ENCODE peak calls at places on chromosomes 5 and 9, in eight cellular contexts. F is colonic mucosa; W is heart left ventricle; I is left ventricle myocardium inferior; T is HCT116; A is naive thymus-derived CD4-positive, alpha-beta T cell; L is psoas muscle; V is sigmoid colon. Z is an unnamed sample. For H3K4me1, the result is how much of the 10 kb centered on the place peaks cover.

GRCh38 chr5:58983496-58983895 is 400.6 kb downstream of the RAB3C start:
- DNase-seq in F (no peak), W (no peak), I (no peak), T (no peak), A (no peak), L (no peak), V (no peak), Z (no peak)

GRCh38 chr9:138062196-138062595 is 184.6 kb downstream of the CACNA1B start:
- DNase-seq in F (no peak), W (no peak), I (no peak), T (no peak), A (no peak), L (no peak), V (peak), Z (no peak)

GRCh38 chr5:35313296-35313695 is 83.0 kb upstream of the PRLR start:
- DNase-seq in F (no peak), W (no peak), I (no peak), T (no peak), A (no peak), L (no peak), V (no peak), Z (no peak)

GRCh38 chr5:337565-338130 is 16.1 kb downstream of the AHRR start:
- DNase-seq in F (no peak), W (no peak), I (no peak), T (peak), A (no peak), L (no peak), V (no peak), Z (no peak)

GRCh38 chr5:138975098-138975847 is 100.1 kb upstream of the LRRTM2 start:
- DNase-seq in F (no peak), W (peak), I (peak), T (no peak), A (no peak), L (peak), V (peak), Z (no peak)

GRCh38 chr9:37902804-37903580 is 935 bp downstream of the SLC25A51 start:
- DNase-seq in F (no peak), W (no peak), I (no peak), T (no peak), A (no peak), L (no peak), V (no peak), Z (no peak)

GRCh38 chr9:7216004-7216821 is 458.4 kb downstream of the KDM4C start:
- DNase-seq in F (no peak), W (no peak), I (no peak), T (no peak), A (peak), L (no peak), V (no peak), Z (no peak)

GRCh38 chr9:107838766-107839165 is 349.2 kb upstream of the KLF4 start:
- DNase-seq in F (no peak), W (no peak), I (no peak), T (no peak), A (no peak), L (no peak), V (no peak), Z (no peak)

GRCh38 chr5:133777951-133778350 is 165.6 kb upstream of the FSTL4 start:
- DNase-seq in F (no peak), W (no peak), I (no peak), T (no peak), A (no peak), L (no peak), V (no peak), Z (no peak)

GRCh38 chr5:169416583-169417196 is 115.8 kb upstream of the SLIT3 start:
- DNase-seq in F (peak), W (peak), I (peak), T (no peak), A (no peak), L (peak), V (no peak), Z (no peak)

GRCh38 chr9:98765276-98765675 is 31.1 kb downstream of the ANKS6 start:
- DNase-seq in F (no peak), W (no peak), I (no peak), T (no peak), A (peak), L (no peak), V (no peak), Z (no peak)

GRCh38 chr9:134263575-134263974 is 62.7 kb upstream of the RXRA start:
- DNase-seq in F (no peak), W (no peak), I (no peak), T (no peak), A (no peak), L (no peak), V (no peak), Z (no peak)

GRCh38 chr5:152717393-152717792 is 312.3 kb upstream of the NMUR2 start:
- DNase-seq in F (no peak), W (no peak), I (no peak), T (no peak), A (no peak), L (no peak), V (no peak), Z (no peak)

GRCh38 chr9:137369111-137369787 is 53.7 kb downstream of the EXD3 start:
- DNase-seq in F (no peak), W (peak), I (no peak), T (no peak), A (no peak), L (no peak), V (peak), Z (no peak)

GRCh38 chr9:136982232-136983051 is at the start of gene LCNL1:
- DNase-seq in F (no peak), W (peak), I (peak), T (no peak), A (no peak), L (no peak), V (no peak), Z (no peak)

GRCh38 chr9:112917027-112917986 is 26.6 kb upstream of the SLC46A2 start:
- DNase-seq in F (peak), W (no peak), I (no peak), T (peak), A (no peak), L (no peak), V (no peak), Z (no peak)

GRCh38 chr5:127697894-127698600 is 5.1 kb upstream of the CCDC192 start:
- DNase-seq in F (no peak), W (no peak), I (no peak), T (peak), A (no peak), L (no peak), V (no peak), Z (no peak)

GRCh38 chr5:76691470-76692273 is 24.3 kb upstream of the F2R start:
- DNase-seq in F (no peak), W (peak), I (no peak), T (no peak), A (no peak), L (no peak), V (no peak), Z (no peak)

GRCh38 chr9:131701789-131702337 is 38.0 kb downstream of the RAPGEF1 start:
- DNase-seq in F (no peak), W (no peak), I (no peak), T (no peak), A (no peak), L (no peak), V (no peak), Z (no peak)

GRCh38 chr5:134438641-134439621 is 27.2 kb upstream of the CDKN2AIPNL start:
- DNase-seq in F (peak), W (peak), I (peak), T (no peak), A (no peak), L (peak), V (peak), Z (no peak)

GRCh38 chr5:115847290-115847689 is 5.6 kb downstream of the AP3S1 start:
- DNase-seq in F (no peak), W (no peak), I (no peak), T (peak), A (no peak), L (no peak), V (no peak), Z (no peak)

GRCh38 chr9:99181206-99181605 is 40.5 kb downstream of the ALG2 start:
- DNase-seq in F (no peak), W (no peak), I (no peak), T (no peak), A (no peak), L (no peak), V (no peak), Z (no peak)

GRCh38 chr9:108569624-108570023 is 286.2 kb downstream of the ACTL7B start:
- DNase-seq in F (no peak), W (no peak), I (no peak), T (no peak), A (no peak), L (no peak), V (no peak), Z (no peak)

GRCh38 chr9:116633444-116633843 is 53.7 kb upstream of the TRIM32 start:
- DNase-seq in F (no peak), W (no peak), I (no peak), T (no peak), A (no peak), L (no peak), V (no peak), Z (no peak)

GRCh38 chr5:86879086-86879485 is 261.3 kb downstream of the COX7C start:
- DNase-seq in F (no peak), W (no peak), I (no peak), T (no peak), A (no peak), L (no peak), V (no peak), Z (no peak)

GRCh38 chr5:310516-310915 is 11.0 kb upstream of the AHRR start:
- DNase-seq in F (no peak), W (no peak), I (no peak), T (no peak), A (no peak), L (no peak), V (no peak), Z (no peak)

GRCh38 chr5:141597394-141597793 is 21.4 kb downstream of the DIAPH1 start:
- DNase-seq in F (no peak), W (no peak), I (no peak), T (no peak), A (no peak), L (no peak), V (no peak), Z (no peak)
- H3K4me1 ChIP-seq in F (under half), W (under half), I (half or more), T (under half), A (half or more), L (half or more), V (under half), Z (under half)

DNA sequence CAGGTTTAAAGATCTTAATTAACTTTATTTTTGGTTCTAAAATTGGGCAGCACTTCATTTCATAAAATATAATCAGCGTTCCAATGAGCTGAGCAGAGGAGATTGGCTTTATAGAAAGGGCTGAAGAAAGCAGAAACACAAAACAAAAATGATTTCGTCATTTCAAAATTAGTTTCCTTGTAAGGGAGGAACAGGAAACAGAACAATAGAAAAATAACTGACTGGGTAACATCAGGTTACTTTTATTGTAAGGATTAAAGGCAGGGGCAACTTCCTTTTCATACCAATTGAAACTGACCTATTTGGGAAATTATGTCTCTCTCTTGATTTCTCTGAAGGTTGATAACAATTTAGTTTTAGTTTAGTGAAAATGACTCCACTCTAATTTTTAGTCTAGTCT is 157.1 kb downstream of the ATP10B start:
- DNase-seq in F (no peak), W (no peak), I (no peak), T (no peak), A (no peak), L (no peak), V (no peak), Z (no peak)
- H3K4me3 ChIP-seq in F (no peak), W (no peak), I (no peak), T (no peak), A (no peak), L (no peak), V (no peak), Z (no peak)

DNA sequence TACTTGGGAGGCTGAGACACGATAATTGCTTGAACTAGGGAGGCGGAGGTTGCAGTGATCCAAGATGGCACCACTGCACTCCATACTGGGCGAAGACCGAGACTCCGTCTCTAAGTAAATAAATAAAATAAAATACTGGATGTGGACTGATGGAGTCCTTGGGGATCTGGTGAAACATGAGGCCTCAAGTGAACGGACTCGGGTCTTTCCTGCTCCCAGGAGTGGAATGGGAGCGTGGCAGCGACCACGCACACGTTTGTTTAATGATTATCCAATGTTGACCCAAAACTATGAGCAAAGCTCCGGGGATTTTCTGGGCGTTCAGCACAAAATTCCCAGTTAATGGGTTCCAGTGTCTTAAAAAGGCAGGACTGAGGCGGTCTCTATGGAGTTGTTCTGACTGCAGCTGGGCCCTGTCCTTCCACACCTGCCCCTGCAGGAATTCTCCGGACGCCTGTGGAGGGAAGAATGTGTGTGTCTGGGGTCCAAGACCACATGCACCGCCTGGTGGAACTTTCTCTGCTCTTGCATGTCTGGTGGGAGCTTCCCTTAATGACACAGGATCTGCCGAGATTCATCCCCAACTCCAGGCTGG is 26.6 kb downstream of the NEK6 start:
- DNase-seq in F (no peak), W (peak), I (peak), T (no peak), A (no peak), L (no peak), V (no peak), Z (no peak)
- H3K27ac ChIP-seq in F (peak), W (peak), I (peak), T (no peak), A (no peak), L (no peak), V (peak), Z (no peak)

DNA sequence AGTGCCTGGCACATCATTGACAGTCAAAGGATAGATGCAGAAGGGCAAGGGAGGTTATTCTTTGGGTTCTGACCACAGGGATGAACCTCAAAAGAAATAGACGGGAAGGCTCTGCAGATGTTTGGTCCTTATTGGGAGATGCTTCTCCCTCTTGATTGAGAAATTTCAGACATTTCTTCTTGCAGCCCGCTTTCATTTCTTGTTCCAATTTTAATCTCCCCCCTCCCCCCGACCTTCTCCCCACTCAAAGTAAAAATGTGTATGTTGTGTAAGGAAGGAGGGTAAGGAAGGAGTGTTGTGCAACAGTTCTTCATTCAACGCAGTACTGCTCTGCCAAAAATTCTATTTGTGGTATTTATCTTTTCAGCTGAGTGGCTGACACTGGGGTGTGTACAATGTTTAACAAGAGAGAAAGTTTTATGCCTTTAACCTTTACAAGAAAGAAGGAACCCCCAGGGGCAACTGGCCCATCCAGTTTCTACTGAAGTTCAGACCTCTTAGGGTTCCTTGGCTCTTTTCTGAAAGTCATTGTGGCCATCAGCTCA is 46.3 kb upstream of the TNFSF15 start:
- DNase-seq in F (peak), W (no peak), I (no peak), T (no peak), A (no peak), L (no peak), V (no peak), Z (no peak)
- H3K4me1 ChIP-seq in F (under half), W (under half), I (under half), T (under half), A (under half), L (under half), V (under half), Z (under half)

GRCh38 chr5:40909233-40909632 is at the start of gene C7:
- DNase-seq in F (no peak), W (no peak), I (no peak), T (no peak), A (no peak), L (no peak), V (no peak), Z (no peak)
- H3K4me3 ChIP-seq in F (no peak), W (peak), I (peak), T (no peak), A (no peak), L (no peak), V (peak), Z (no peak)

GRCh38 chr5:124669300-124669648 is 77.2 kb downstream of the ZNF608 start:
- DNase-seq in F (no peak), W (no peak), I (no peak), T (no peak), A (no peak), L (no peak), V (no peak), Z (no peak)

GRCh38 chr5:124665625-124666024 is 80.8 kb downstream of the ZNF608 start:
- DNase-seq in F (no peak), W (no peak), I (no peak), T (no peak), A (no peak), L (no peak), V (no peak), Z (no peak)

GRCh38 chr5:124670672-124671592 is 75.5 kb downstream of the ZNF608 start:
- DNase-seq in F (no peak), W (no peak), I (no peak), T (no peak), A (no peak), L (no peak), V (no peak), Z (no peak)

GRCh38 chr5:124669956-124670671 is 76.3 kb downstream of the ZNF608 start:
- DNase-seq in F (no peak), W (no peak), I (no peak), T (no peak), A (no peak), L (no peak), V (no peak), Z (no peak)

GRCh38 chr5:124668353-124669299 is 77.8 kb downstream of the ZNF608 start:
- DNase-seq in F (no peak), W (no peak), I (no peak), T (no peak), A (no peak), L (no peak), V (no peak), Z (no peak)
- H3K27ac ChIP-seq in F (no peak), W (no peak), I (no peak), T (no peak), A (no peak), L (no peak), V (peak), Z (no peak)

Z was measured in effector memory CD4-positive, alpha-beta T cell.